ENCODE peak calls at places on chromosomes 6 and 20, in eight cellular contexts. U, B, W, Q, E, T, V and R are unnamed samples.
A peak's percentile ranks its signal among the peaks of the same experiment; 100 is the strongest.

GRCh38 chr6:132712366-132712765 is 1.5 kb downstream of the VNN1 start:
- DNase-seq in U (peak; percentile 63), T (no peak), B (no peak), V (no peak), E (no peak), Q (no peak), W (no peak), R (no peak)

GRCh38 chr20:47791084-47791599 is 5.9 kb upstream of the SULF2 start:
- DNase-seq in B (no peak), Q (no peak), E (no peak), T (no peak), V (no peak), W (no peak), U (no peak), R (no peak)

GRCh38 chr6:166661329-166661728 is 34.3 kb upstream of the RPS6KA2 start:
- DNase-seq in Q (no peak), T (no peak), V (no peak), U (no peak), W (no peak), E (no peak), B (no peak), R (no peak)

GRCh38 chr20:50513169-50514034 is 3.2 kb downstream of the PTPN1 start:
- DNase-seq in B (no peak), U (no peak), Q (no peak), W (no peak), T (no peak), E (no peak), V (no peak), R (no peak)

GRCh38 chr6:108731229-108731565 is 117.0 kb upstream of the ARMC2 start:
- DNase-seq in V (no peak), Q (no peak), T (no peak), E (no peak), B (no peak), U (no peak), W (no peak), R (no peak)

GRCh38 chr6:122388945-122389344 is 10.5 kb upstream of the HSF2 start:
- DNase-seq in E (no peak), Q (no peak), V (no peak), U (no peak), W (no peak), B (no peak), T (no peak), R (no peak)

GRCh38 chr20:24863356-24863755 is 85.7 kb upstream of the CST7 start:
- DNase-seq in U (no peak), W (no peak), T (no peak), Q (no peak), V (no peak), B (no peak), E (no peak), R (peak; percentile 66)

GRCh38 chr6:41122918-41123317 is 31.2 kb downstream of the TREML1 start:
- DNase-seq in V (no peak), Q (no peak), T (no peak), W (no peak), U (no peak), B (no peak), E (no peak), R (no peak)

GRCh38 chr20:34824026-34824860 is 1.2 kb downstream of the NCOA6 start:
- DNase-seq in B (peak; percentile 79), E (peak; percentile 79), V (peak; percentile 19), U (peak; percentile 80), W (peak; percentile 71), T (peak; percentile 58), Q (peak; percentile 47), R (peak; percentile 81)

GRCh38 chr6:26006086-26006939 is 43.7 kb downstream of the TRIM38 start:
- DNase-seq in U (no peak), W (no peak), V (no peak), E (no peak), B (no peak), T (no peak), Q (no peak), R (no peak)

GRCh38 chr6:152441892-152442291 is 195.3 kb downstream of the SYNE1 start:
- DNase-seq in U (no peak), V (no peak), T (no peak), E (no peak), Q (no peak), B (no peak), W (no peak), R (no peak)

GRCh38 chr6:96542702-96543101 is 20.2 kb upstream of the FHL5 start:
- DNase-seq in U (peak; percentile 2), W (no peak), Q (no peak), E (no peak), T (no peak), V (no peak), B (no peak), R (no peak)

GRCh38 chr6:35033683-35034082 is 107.5 kb downstream of the TCP11 start:
- DNase-seq in W (no peak), U (no peak), Q (no peak), E (no peak), V (no peak), T (no peak), B (no peak), R (no peak)

GRCh38 chr6:121652726-121653623 is 217.5 kb downstream of the GJA1 start:
- DNase-seq in Q (no peak), W (peak; percentile 67), E (no peak), T (no peak), V (no peak), U (peak; percentile 47), B (no peak), R (no peak)

GRCh38 chr6:157224178-157224956 is 99.0 kb downstream of the TMEM242 start:
- DNase-seq in B (no peak), T (no peak), E (no peak), V (no peak), Q (no peak), W (no peak), U (no peak), R (no peak)

GRCh38 chr6:72348926-72349325 is 272.9 kb upstream of the KCNQ5 start:
- DNase-seq in W (no peak), U (no peak), V (no peak), Q (no peak), B (no peak), T (no peak), E (no peak), R (no peak)
- TF ChIP-seq CTCF in W (no peak), U (no peak), V (no peak), Q (no peak), B (no peak), T (no peak), E (no peak), R (no peak)

GRCh38 chr6:81938014-81938761 is 185.7 kb upstream of the TENT5A start:
- DNase-seq in E (peak; percentile 93), U (peak; percentile 70), B (no peak), V (no peak), T (peak; percentile 42), Q (no peak), W (no peak), R (no peak)
- TF ChIP-seq POLR2A in E (no peak), U (no peak), B (no peak), V (no peak), T (no peak), Q (no peak), W (no peak), R (no peak)

DNA sequence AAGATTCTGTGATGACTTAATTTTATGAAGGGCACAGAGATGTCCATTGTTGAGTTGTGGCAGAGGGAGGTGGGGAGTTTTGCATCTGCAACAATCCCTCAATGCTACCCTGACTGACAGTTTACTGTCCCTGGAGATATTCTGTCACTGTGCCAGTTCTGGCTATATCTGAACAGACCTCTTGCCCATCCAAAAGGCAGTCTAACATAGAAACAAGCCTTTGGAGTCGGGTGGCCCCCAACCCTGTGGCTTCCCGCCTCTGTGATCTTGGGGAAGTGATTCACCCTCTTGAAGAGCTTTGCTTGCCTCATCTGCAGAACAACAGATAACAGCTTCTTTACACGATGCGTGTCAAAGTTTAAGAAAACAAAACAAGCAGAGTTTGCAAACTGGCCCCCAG is 3.8 kb upstream of the E2F1 start:
- DNase-seq in E (peak; percentile 50), U (no peak), V (no peak), Q (peak; percentile 64), T (no peak), W (no peak), B (no peak), R (no peak)
- TF ChIP-seq EP300 in E (no peak), U (no peak), V (no peak), Q (no peak), T (no peak), W (no peak), B (no peak), R (no peak)

GRCh38 chr6:14316911-14317535 is 199.5 kb downstream of the CD83 start:
- DNase-seq in T (no peak), Q (no peak), U (no peak), B (peak; percentile 61), V (no peak), E (no peak), W (no peak), R (no peak)
- TF ChIP-seq CTCF in T (peak; percentile 21), Q (no peak), U (peak; percentile 25), B (no peak), V (no peak), E (peak; percentile 39), W (no peak), R (no peak)

GRCh38 chr6:6806793-6807518 is 218.4 kb downstream of the LY86 start:
- DNase-seq in E (no peak), T (no peak), V (peak; percentile 34), U (no peak), W (peak; percentile 75), Q (no peak), B (peak; percentile 41), R (no peak)
- TF ChIP-seq POLR2A in E (no peak), T (no peak), V (no peak), U (no peak), W (no peak), Q (no peak), B (no peak), R (no peak)

GRCh38 chr6:142566628-142567396 is 265.0 kb downstream of the ADGRG6 start:
- DNase-seq in T (peak; percentile 11), E (peak; percentile 64), U (peak; percentile 57), Q (no peak), W (no peak), B (peak; percentile 41), V (peak; percentile 28), R (no peak)
- TF ChIP-seq EP300 in T (no peak), E (no peak), U (no peak), Q (no peak), W (no peak), B (no peak), V (no peak), R (no peak)

GRCh38 chr6:90940812-90941481 is 354.1 kb upstream of the MAP3K7 start:
- DNase-seq in V (no peak), E (peak; percentile 44), T (peak; percentile 80), W (no peak), U (peak; percentile 57), B (no peak), Q (no peak), R (no peak)
- TF ChIP-seq CTCF in V (peak; percentile 38), E (peak; percentile 69), T (peak; percentile 58), W (no peak), U (peak; percentile 53), B (no peak), Q (peak; percentile 28), R (peak; percentile 37)

DNA sequence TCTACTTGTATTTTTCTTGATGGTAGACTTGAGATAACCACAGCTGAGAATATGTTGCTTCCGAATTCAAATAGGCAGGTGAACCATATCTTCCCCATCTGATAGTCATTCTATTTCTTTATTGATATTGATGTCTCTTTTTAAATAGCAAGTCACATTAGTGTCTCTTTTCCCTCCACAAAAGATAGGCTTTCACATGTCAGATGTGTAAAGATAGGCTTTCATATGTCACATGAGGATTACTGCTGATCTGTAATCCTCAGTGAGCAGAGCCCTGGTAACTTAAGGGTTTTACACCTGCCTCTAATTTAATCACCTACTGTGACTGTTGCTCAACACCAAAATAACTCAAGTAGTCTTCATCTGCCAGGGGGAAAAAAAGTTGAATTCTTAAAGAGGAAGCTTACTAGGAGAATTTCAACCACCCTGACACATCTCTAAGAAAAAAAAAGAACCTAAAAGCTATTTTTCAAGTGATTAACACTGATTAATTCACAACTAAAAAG is 45.3 kb upstream of the TRDN start:
- DNase-seq in W (no peak), T (no peak), B (no peak), V (no peak), Q (no peak), E (no peak), U (no peak), R (no peak)
- TF ChIP-seq POLR2A in W (no peak), T (no peak), B (no peak), V (no peak), Q (no peak), E (no peak), U (no peak), R (no peak)